ENCODE peak calls at places on chromosomes 11 and 22, in four cellular contexts. U is PC-9, F is OCI-LY7, X is hepatocyte. V is an unnamed sample.

GRCh38 chr22:48719978-48720661 is 1107.6 kb downstream of the BRD1 start:
- DNase-seq in U (no peak), F (peak), X (no peak), V (no peak)

GRCh38 chr22:40040927-40041326 is 46.2 kb downstream of the FAM83F start:
- DNase-seq in U (peak), F (no peak), X (peak), V (no peak)

GRCh38 chr22:21074092-21074715 is 28.5 kb downstream of the LRRC74B start:
- DNase-seq in U (peak), F (no peak), X (no peak), V (peak)

GRCh38 chr11:73997120-73997772 is 11.6 kb downstream of the UCP3 start:
- DNase-seq in U (no peak), F (peak), X (no peak), V (no peak)

GRCh38 chr11:65639623-65640482 is 2.0 kb downstream of the SIPA1 start:
- DNase-seq in U (peak), F (peak), X (no peak), V (no peak)

GRCh38 chr11:13316528-13316961 is 39.0 kb downstream of the BMAL1 start:
- DNase-seq in U (no peak), F (no peak), X (no peak), V (peak)

GRCh38 chr11:13862845-13863392 is 99.6 kb upstream of the SPON1 start:
- DNase-seq in U (peak), F (no peak), X (no peak), V (no peak)

GRCh38 chr22:42645341-42645937 is 3.8 kb downstream of the CYB5R3 start:
- DNase-seq in U (no peak), F (no peak), X (no peak), V (no peak)

GRCh38 chr11:81033779-81034550 is 1593.1 kb upstream of the TENM4 start:
- DNase-seq in U (no peak), F (no peak), X (no peak), V (no peak)

GRCh38 chr11:41872458-41872857 is 413.0 kb upstream of the LRRC4C start:
- DNase-seq in U (no peak), F (no peak), X (no peak), V (no peak)

GRCh38 chr11:44893250-44894216 is 57.1 kb downstream of the TP53I11 start:
- DNase-seq in U (no peak), F (no peak), X (no peak), V (no peak)
- H3K27ac ChIP-seq in U (no peak), F (no peak), X (peak), V (no peak)

GRCh38 chr11:79440451-79441158 is at the start of gene TENM4:
- DNase-seq in U (no peak), F (no peak), X (peak), V (peak)
- TF ChIP-seq CTCF in U (no peak), F (no peak), X (peak), V (peak)

DNA sequence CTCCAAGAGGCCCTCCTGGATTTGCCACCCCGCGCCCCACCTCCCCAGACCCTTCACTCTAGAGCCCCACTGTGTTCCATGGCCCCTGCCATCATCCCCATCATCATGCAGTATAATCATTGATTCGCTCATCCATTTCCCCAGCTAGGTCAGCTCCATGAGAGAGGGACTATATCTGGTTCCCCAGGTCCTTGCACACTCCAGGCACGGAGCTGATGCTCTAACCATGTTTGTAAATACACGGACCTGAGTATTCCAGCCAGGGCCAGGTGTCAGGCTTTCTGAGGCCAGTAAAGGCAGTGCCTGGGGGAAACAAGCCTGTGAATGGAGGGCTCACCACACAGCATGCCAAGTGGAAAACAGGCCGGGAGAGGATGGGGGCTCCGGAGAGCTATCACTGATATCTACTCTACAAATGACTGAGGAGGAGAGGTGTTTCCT is 27.1 kb upstream of the OAF start:
- DNase-seq in U (no peak), F (no peak), X (no peak), V (no peak)
- H3K27ac ChIP-seq in U (no peak), F (no peak), X (peak), V (no peak)

DNA sequence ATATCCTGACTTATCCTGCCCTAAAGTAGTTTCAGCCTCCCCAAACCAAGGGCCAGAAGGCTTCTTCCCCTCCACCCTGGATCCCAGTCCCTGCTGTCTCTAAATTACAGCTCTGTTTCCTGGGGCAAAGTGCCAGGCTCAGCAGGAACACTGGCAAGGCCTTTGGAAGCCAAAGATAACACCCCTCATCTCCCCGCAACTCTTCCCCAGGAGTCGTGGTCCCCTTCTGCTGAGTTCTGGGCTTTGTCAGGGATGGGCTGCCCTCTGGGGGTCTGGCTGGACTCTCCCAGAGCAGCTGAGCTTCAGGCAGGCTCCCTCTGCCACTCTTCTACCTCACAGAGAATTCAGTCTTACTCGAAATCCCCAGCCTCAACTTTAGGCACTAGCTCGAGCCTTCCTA is 53.8 kb upstream of the AMPD3 start:
- DNase-seq in U (no peak), F (no peak), X (no peak), V (no peak)
- TF ChIP-seq CTCF in U (no peak), F (no peak), X (no peak), V (no peak)

GRCh38 chr11:46342237-46342636 is 5.0 kb upstream of the DGKZ start:
- DNase-seq in U (no peak), F (peak), X (peak), V (no peak)
- H3K27ac ChIP-seq in U (no peak), F (no peak), X (peak), V (peak)

DNA sequence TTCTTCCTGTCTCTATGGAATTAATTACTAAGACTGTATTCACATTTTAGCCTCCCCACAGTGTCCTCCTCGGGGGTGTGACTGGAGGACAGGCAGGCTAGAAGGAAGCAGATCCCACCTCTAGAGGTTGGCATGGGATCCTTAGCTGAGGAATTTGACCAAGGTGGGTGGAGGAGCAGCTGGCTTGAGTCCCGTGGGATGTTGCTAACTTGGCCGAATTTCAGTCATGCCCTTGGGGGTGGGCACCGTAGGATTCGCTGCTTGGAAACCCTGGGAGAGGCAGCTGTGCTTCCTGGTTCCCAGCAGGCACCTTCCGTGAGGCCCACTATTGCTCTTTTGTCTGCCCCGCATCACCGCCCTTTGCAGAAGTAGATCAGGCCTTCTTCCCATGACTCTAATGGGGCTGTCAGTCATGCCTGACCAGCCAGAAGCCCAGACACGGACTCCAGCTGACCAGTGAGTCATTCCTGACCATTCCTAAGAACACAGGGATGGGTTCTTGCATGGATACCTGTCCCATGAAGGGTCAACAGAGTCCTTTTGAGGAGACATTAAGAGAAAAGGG is 292.3 kb upstream of the SYN3 start:
- DNase-seq in U (no peak), F (no peak), X (no peak), V (no peak)
- TF ChIP-seq CTCF in U (no peak), F (no peak), X (no peak), V (no peak)

GRCh38 chr11:110200241-110200640 is 96.2 kb downstream of the RDX start:
- DNase-seq in U (peak), F (no peak), X (no peak), V (no peak)

GRCh38 chr11:110199184-110199981 is 97.0 kb downstream of the RDX start:
- DNase-seq in U (peak), F (no peak), X (peak), V (no peak)

GRCh38 chr11:110196884-110197420 is 99.5 kb downstream of the RDX start:
- DNase-seq in U (no peak), F (no peak), X (no peak), V (no peak)

GRCh38 chr11:110196241-110196754 is 100.1 kb downstream of the RDX start:
- DNase-seq in U (peak), F (no peak), X (peak), V (peak)

GRCh38 chr11:110198031-110198729 is 98.2 kb downstream of the RDX start:
- DNase-seq in U (no peak), F (no peak), X (no peak), V (no peak)
- H3K27ac ChIP-seq in U (peak), F (no peak), X (no peak), V (no peak)

GRCh38 chr22:28935140-28935539 is 51.8 kb downstream of the ZNRF3 start:
- DNase-seq in U (no peak), F (no peak), X (no peak), V (no peak)

GRCh38 chr22:28937206-28938025 is 54.0 kb downstream of the ZNRF3 start:
- DNase-seq in U (no peak), F (no peak), X (no peak), V (no peak)

GRCh38 chr22:28934026-28934425 is 50.7 kb downstream of the ZNRF3 start:
- DNase-seq in U (no peak), F (no peak), X (no peak), V (no peak)

GRCh38 chr22:28936200-28936599 is 52.8 kb downstream of the ZNRF3 start:
- DNase-seq in U (no peak), F (no peak), X (no peak), V (no peak)

GRCh38 chr22:28935713-28936112 is 52.3 kb downstream of the ZNRF3 start:
- DNase-seq in U (no peak), F (no peak), X (no peak), V (no peak)
- TF ChIP-seq CTCF in U (peak), F (peak), X (no peak), V (no peak)

DNA sequence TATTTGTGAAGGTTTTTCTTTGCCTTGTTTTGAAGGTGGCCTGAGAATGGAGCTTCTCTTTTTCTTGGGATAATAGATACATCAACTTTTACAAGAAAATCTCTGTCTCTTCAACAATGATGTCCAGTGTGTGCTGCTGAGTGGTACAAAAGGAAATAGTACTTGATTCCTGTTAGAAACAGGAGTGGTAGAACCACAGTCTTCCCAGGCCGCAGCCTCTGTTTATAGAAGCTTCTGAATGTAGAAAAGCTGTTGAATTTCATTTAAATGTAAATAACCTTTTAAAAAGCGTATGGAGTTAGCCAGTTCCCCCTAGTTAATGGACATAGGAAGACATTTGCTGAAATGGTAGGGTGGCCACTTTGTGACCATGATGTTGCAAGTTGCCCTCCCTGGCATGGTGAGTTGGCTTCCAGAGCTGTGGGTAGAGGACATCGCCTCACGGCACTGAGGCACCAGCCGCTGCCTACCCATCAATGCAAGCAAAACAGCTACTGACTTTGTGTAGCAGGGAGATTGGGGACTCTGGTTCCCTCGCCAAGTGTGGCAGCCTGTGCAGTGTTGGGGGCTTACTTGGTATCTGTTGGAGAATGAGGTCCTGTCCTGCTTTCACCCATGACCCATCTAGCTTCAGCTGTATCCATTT is 31.6 kb downstream of the C11orf91 start:
- DNase-seq in U (no peak), F (no peak), X (no peak), V (no peak)
- H3K27ac ChIP-seq in U (no peak), F (no peak), X (no peak), V (no peak)